ENCODE peak calls at places on chromosomes 1 and 21, in four cellular contexts. K is H1, Y is K562, I is HepG2. Q is an unnamed sample.

GRCh38 chr1:36693116-36693515 is 210.4 kb upstream of the CSF3R start:
- DNase-seq in Y (no peak), K (no peak), I (no peak), Q (no peak)

GRCh38 chr1:110203021-110203661 is 7.0 kb upstream of the KCNC4 start:
- DNase-seq in Y (peak), I (peak), K (no peak), Q (no peak)

GRCh38 chr21:25997788-25998611 is 172.6 kb downstream of the APP start:
- DNase-seq in Y (no peak), K (peak), I (peak), Q (peak)

GRCh38 chr21:26758083-26758861 is 86.9 kb downstream of the ADAMTS1 start:
- DNase-seq in K (no peak), Y (no peak), I (no peak), Q (no peak)

GRCh38 chr1:29342351-29342750 is 106.0 kb downstream of the PTPRU start:
- DNase-seq in I (no peak), K (no peak), Y (no peak), Q (no peak)

GRCh38 chr21:18354947-18355346 is 48.6 kb downstream of the TMPRSS15 start:
- DNase-seq in I (no peak), K (no peak), Y (no peak), Q (no peak)

GRCh38 chr21:31493350-31493880 is 149.4 kb upstream of the TIAM1 start:
- DNase-seq in I (no peak), K (no peak), Y (no peak), Q (no peak)

GRCh38 chr1:151175036-151175741 is 592 bp downstream of the TMOD4 start:
- DNase-seq in K (no peak), I (no peak), Y (no peak), Q (no peak)

GRCh38 chr21:15638856-15639549 is 90.8 kb upstream of the USP25 start:
- DNase-seq in K (no peak), I (peak), Y (no peak), Q (no peak)

GRCh38 chr1:179310271-179310670 is 16.7 kb downstream of the SOAT1 start:
- DNase-seq in I (no peak), K (no peak), Y (no peak), Q (no peak)

GRCh38 chr1:12113433-12114339 is 50.6 kb downstream of the TNFRSF8 start:
- DNase-seq in Y (peak), I (no peak), K (no peak), Q (peak)

DNA sequence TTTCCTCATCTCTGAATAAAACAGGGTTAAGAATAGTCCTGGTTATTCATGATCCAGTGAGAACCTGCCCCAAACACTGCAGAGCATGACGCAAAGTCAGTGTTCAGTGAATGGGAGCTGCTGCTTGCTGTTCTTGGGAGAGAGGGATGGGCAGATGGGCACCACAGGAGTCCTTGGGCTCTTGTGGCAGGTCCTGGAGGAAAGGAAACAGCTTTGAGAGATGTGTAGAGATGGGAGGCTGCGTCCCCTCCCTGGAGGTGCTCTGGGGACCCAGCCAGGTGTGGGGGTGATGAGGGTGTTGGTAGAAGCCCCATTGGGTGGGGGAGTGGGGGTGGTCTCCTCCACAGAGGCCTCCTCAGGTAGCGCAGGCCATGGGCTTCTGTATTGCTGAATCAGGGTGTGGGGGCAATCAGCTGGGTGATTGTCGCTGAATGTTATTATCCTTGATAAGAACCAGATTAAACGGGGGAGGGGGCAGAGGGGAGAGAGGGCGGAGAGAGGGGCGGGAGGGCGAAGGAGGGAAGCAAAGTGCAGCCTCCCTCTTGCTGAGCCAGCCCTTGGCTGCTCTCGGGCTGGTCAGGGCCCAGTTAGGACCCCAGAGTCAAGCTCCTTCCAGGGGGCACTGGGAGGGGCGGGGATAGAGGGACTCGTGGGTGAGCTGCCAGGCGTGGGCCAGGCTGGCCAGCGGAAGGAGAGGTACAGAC is 22.9 kb upstream of the CASZ1 start:
- DNase-seq in I (no peak), Y (no peak), K (no peak), Q (no peak)
- TF ChIP-seq JUND in I (no peak), Y (no peak), K (no peak), Q (no peak)

DNA sequence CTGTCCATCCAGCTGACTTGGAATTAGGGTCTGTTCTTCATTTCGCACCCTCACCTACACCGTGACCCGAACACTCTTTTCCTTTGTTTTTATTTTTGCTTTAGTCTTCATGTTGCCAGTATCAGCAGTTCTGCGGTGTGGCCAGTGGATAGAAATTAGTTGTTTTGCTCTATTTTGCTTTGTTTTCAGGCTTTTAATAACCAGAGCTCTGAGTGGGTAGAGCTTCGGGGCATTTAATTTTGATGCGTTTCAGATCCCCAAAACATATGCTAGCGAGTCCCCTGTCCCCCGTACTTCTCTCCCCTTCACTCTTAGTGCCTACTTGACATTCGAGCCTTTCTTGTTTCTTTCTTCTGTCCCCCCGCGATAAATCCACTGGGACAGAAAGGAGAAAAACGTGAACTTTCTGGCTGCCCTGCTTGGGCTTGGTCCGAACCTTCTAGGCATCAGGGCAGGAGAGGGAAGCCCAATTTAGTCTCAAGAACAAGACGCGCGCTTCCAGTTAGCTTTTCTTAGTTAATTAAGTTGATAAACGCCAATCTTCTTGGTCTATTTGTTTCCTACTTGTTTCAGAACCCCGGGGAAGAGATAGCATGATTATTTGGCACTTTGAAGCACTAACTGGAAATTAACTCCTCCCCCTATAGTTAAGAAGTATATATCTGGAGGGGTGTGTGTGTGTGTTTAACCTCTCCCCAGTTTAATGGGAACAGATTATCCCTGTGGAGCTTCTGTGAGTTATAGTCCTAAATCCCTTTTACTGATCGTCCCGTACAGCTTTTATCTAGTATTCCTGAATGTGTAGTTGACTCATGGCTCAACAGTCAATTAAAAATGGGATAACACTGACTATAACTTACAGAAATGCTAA is 867 bp downstream of the SWT1 start:
- DNase-seq in K (no peak), I (no peak), Y (peak), Q (no peak)
- TF ChIP-seq JUND in K (no peak), I (no peak), Y (no peak), Q (no peak)

GRCh38 chr1:44154049-44154448 is 12.6 kb upstream of the KLF18 start:
- DNase-seq in K (no peak), I (no peak), Y (no peak), Q (no peak)

GRCh38 chr1:44154665-44155064 is 13.2 kb upstream of the KLF18 start:
- DNase-seq in K (no peak), I (peak), Y (no peak), Q (no peak)

GRCh38 chr1:44147582-44147981 is 6.2 kb upstream of the KLF18 start:
- DNase-seq in I (no peak), Y (no peak), K (no peak), Q (no peak)

GRCh38 chr1:44151808-44152207 is 10.4 kb upstream of the KLF18 start:
- DNase-seq in K (no peak), I (no peak), Y (no peak), Q (no peak)

GRCh38 chr1:44151332-44151731 is 9.9 kb upstream of the KLF18 start:
- DNase-seq in K (no peak), I (no peak), Y (no peak), Q (no peak)
- TF ChIP-seq JUND in K (no peak), I (no peak), Y (no peak), Q (no peak)

DNA sequence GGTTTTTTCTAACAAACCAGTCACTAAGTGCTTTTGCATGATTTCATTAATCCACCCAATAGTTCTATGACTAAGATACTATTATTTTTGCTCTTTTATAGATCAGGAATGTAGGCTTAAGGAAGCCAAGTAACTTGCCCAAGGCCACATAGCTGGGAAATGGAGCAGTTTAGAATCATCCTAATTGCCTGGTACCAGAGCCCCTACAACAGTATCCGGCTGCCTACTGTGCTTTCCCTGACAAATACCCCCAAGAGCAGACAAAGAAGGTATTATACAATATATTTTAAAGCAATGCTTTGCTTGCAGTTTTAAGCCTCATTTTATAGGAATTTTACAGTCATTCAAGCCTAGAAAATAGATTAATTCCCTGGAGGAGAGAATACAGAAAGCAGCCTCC is 45.5 kb upstream of the RASAL2 start:
- DNase-seq in K (no peak), I (no peak), Y (no peak), Q (no peak)
- TF ChIP-seq JUND in K (no peak), I (no peak), Y (no peak), Q (no peak)

DNA sequence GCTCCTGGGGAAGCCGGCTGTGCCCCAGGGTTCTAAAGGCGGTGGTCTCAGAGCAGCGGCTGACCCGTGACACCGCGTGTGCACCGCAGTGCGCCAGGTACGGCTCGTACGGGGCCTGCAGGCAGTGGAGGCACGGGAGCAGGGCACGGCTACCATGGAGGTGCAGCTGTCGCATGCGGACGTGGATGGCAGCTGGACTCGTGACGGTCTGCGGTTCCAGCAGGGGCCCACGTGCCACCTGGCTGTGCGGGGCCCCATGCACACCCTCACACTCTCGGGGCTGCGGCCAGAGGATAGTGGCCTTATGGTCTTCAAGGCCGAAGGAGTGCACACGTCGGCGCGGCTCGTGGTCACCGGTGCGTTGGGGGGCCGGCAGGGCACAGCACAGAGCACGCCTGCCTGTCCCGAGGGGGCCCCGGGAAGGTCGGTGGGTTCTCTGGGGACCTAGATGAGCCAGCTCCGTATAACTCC is 68.6 kb downstream of the OBSCN start:
- DNase-seq in K (no peak), Y (no peak), I (no peak), Q (no peak)
- TF ChIP-seq JUND in K (no peak), Y (no peak), I (no peak), Q (no peak)

Q was measured in T47D.